ENCODE peak calls at places on chromosome 15, in four cellular contexts. One of them, this sample, is unnamed.

GRCh38 chr15:99253381-99254090 is 2.3 kb downstream of the LRRC28 start:
- DNase-seq in heart left ventricle: no peak
- DNase-seq in thyroid gland: no peak
- DNase-seq in A549: no peak
- DNase-seq in this sample: peak

GRCh38 chr15:26983822-26984221 is 12.8 kb downstream of the GABRG3 start:
- DNase-seq in A549: no peak
- DNase-seq in heart left ventricle: no peak
- DNase-seq in thyroid gland: no peak
- DNase-seq in this sample: no peak

GRCh38 chr15:45457215-45457614 is 65.3 kb downstream of the SLC30A4 start:
- DNase-seq in thyroid gland: no peak
- DNase-seq in heart left ventricle: no peak
- DNase-seq in A549: no peak
- DNase-seq in this sample: no peak

GRCh38 chr15:46918462-46919125 is 798.7 kb upstream of the SEMA6D start:
- DNase-seq in A549: no peak
- DNase-seq in thyroid gland: no peak
- DNase-seq in heart left ventricle: no peak
- DNase-seq in this sample: no peak

GRCh38 chr15:63073497-63074172 is 31.1 kb downstream of the TPM1 start:
- DNase-seq in A549: no peak
- DNase-seq in heart left ventricle: no peak
- DNase-seq in thyroid gland: no peak
- DNase-seq in this sample: no peak

GRCh38 chr15:74196175-74196574 is 6.4 kb downstream of the STRA6 start:
- DNase-seq in heart left ventricle: peak
- DNase-seq in thyroid gland: peak
- DNase-seq in A549: peak
- DNase-seq in this sample: peak

GRCh38 chr15:94600496-94600895 is 369.1 kb downstream of the MCTP2 start:
- DNase-seq in A549: no peak
- DNase-seq in thyroid gland: no peak
- DNase-seq in heart left ventricle: no peak
- DNase-seq in this sample: no peak

GRCh38 chr15:48582472-48583235 is 62.9 kb downstream of the FBN1 start:
- DNase-seq in heart left ventricle: no peak
- DNase-seq in thyroid gland: no peak
- DNase-seq in A549: no peak
- DNase-seq in this sample: peak

GRCh38 chr15:58506787-58507671 is 75.2 kb downstream of the LIPC start:
- DNase-seq in heart left ventricle: no peak
- DNase-seq in thyroid gland: no peak
- DNase-seq in A549: no peak
- DNase-seq in this sample: peak

GRCh38 chr15:65318870-65319356 is 14.4 kb downstream of the RNU5B-1 start:
- DNase-seq in thyroid gland: peak
- DNase-seq in heart left ventricle: peak
- DNase-seq in A549: peak
- DNase-seq in this sample: peak

GRCh38 chr15:77004189-77004588 is 9.3 kb downstream of the PSTPIP1 start:
- DNase-seq in heart left ventricle: peak
- DNase-seq in thyroid gland: no peak
- DNase-seq in A549: no peak
- DNase-seq in this sample: no peak

GRCh38 chr15:48481802-48482201 is 150.6 kb downstream of the DUT start:
- DNase-seq in A549: no peak
- DNase-seq in heart left ventricle: no peak
- DNase-seq in thyroid gland: no peak
- DNase-seq in this sample: no peak

GRCh38 chr15:29451201-29451781 is 181.7 kb upstream of the NSMCE3 start:
- DNase-seq in thyroid gland: peak
- DNase-seq in heart left ventricle: no peak
- DNase-seq in A549: peak
- DNase-seq in this sample: no peak

GRCh38 chr15:72112805-72113204 is 5.1 kb downstream of the MYO9A start:
- DNase-seq in A549: no peak
- DNase-seq in heart left ventricle: no peak
- DNase-seq in thyroid gland: no peak
- DNase-seq in this sample: no peak

DNA sequence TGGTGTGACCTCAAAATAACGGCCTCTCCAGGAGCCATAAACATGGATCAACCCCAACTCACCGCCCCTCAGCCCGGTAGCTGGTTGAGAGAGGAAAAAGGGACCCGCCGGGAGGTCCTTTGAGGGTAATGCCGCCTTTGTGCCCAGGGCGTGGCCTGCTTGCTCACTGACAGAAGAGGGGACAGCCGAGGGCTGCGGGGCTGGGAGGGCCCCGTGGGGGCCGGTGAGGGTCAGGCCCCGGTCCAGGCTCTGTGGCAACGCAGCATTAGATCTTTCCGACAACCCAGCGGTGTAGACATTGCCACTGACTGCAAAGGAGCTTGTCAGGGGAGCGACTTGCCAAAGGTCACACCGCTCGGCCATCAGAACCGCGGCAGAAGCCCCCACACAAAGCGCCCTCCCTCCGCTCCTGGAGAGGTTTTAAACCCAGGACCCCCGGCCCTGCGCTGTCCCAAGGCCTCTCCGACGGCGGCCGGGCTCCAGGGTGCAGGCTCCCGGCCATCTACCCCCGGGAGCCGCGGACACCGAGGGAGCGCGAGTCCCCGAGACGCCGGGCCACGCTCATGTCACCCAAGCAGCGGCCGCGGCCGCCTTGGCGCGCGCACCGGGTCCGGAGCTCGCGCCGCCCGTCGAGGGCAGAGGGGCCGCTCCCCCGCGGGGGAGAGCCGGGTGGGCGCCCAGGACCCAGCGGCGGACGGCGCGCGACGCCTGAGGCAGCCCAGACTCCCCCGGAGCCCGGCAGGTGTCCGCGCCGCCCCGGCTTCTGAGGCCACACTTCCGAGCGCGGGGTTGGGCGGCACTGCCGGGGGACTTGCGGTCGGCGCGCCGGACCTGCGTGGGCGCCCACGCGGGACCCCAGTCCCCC is 975 bp downstream of the PCSK6 start:
- DNase-seq in heart left ventricle: no peak
- DNase-seq in thyroid gland: no peak
- DNase-seq in A549: no peak
- DNase-seq in this sample: no peak
- H3K4me3 ChIP-seq in heart left ventricle: peak
- H3K4me3 ChIP-seq in thyroid gland: no peak
- H3K4me3 ChIP-seq in A549: peak
- H3K4me3 ChIP-seq in this sample: no peak

GRCh38 chr15:43187544-43188155 is 2.4 kb downstream of the CCNDBP1 start:
- DNase-seq in thyroid gland: no peak
- DNase-seq in heart left ventricle: no peak
- DNase-seq in A549: peak
- DNase-seq in this sample: peak

GRCh38 chr15:43183270-43183669 is 1.9 kb upstream of the CCNDBP1 start:
- DNase-seq in thyroid gland: no peak
- DNase-seq in A549: no peak
- DNase-seq in heart left ventricle: no peak
- DNase-seq in this sample: no peak

GRCh38 chr15:43186003-43186353 is 775 bp downstream of the CCNDBP1 start:
- DNase-seq in heart left ventricle: no peak
- DNase-seq in thyroid gland: peak
- DNase-seq in A549: peak
- DNase-seq in this sample: no peak

GRCh38 chr15:43184407-43185160 is 619 bp upstream of the CCNDBP1 start:
- DNase-seq in heart left ventricle: no peak
- DNase-seq in thyroid gland: no peak
- DNase-seq in A549: no peak
- DNase-seq in this sample: no peak

DNA sequence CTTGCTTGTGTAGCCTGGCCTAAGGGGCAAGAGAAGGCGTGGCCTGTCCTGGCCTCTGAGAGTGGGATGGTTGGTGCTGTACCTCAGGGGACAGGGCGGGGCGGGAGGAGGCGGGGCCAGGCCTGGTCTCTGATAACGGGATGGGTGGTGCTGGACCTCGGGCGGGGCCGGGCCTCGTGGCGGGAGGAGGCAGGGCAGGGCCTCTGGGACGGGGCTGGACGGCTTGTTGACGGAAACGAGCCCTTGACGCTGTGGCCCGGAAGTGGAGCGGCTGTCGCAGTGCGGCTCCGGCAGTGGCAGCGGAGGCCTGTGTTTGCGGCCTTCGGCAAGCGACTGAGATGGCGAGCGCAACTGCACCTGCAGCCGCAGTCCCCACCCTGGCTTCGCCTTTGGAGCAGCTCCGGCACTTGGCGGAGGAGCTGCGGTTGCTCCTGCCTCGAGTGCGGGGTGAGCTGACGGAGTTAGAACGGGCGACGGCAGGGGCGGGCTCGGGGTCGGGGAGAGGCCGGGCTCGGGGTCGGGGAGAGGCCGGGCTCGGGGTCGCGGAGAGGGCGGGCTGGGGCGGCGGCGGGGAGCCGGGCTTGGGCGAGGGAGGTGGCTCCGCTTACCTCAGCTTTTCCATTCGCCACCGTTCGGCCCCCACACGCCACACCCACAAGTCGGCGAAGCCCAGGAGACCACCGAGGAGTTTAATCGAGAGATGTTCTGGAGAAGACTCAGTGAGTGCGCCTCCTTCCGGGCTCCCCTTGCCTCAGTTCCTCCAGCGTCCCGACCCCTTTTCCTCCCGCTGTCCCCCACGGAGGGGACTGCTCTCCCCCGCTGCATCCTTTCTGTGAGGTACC is at the start of gene CCNDBP1:
- DNase-seq in heart left ventricle: peak
- DNase-seq in A549: peak
- DNase-seq in thyroid gland: peak
- DNase-seq in this sample: peak
- TF ChIP-seq CTCF in heart left ventricle: peak
- TF ChIP-seq CTCF in A549: peak
- TF ChIP-seq CTCF in thyroid gland: no peak
- TF ChIP-seq CTCF in this sample: peak

GRCh38 chr15:100941536-100941935 is 22.4 kb downstream of the LRRK1 start:
- DNase-seq in A549: no peak
- DNase-seq in thyroid gland: no peak
- DNase-seq in heart left ventricle: no peak
- DNase-seq in this sample: no peak

GRCh38 chr15:100939786-100940185 is 20.6 kb downstream of the LRRK1 start:
- DNase-seq in heart left ventricle: no peak
- DNase-seq in A549: no peak
- DNase-seq in thyroid gland: no peak
- DNase-seq in this sample: no peak

GRCh38 chr15:100943074-100943473 is 23.9 kb downstream of the LRRK1 start:
- DNase-seq in heart left ventricle: no peak
- DNase-seq in thyroid gland: no peak
- DNase-seq in A549: no peak
- DNase-seq in this sample: peak

GRCh38 chr15:100942656-100943055 is 23.5 kb downstream of the LRRK1 start:
- DNase-seq in heart left ventricle: no peak
- DNase-seq in A549: no peak
- DNase-seq in thyroid gland: no peak
- DNase-seq in this sample: no peak

GRCh38 chr15:100940785-100941379 is 21.7 kb downstream of the LRRK1 start:
- DNase-seq in A549: no peak
- DNase-seq in thyroid gland: no peak
- DNase-seq in heart left ventricle: no peak
- DNase-seq in this sample: no peak
- H3K4me3 ChIP-seq in A549: no peak
- H3K4me3 ChIP-seq in thyroid gland: no peak
- H3K4me3 ChIP-seq in heart left ventricle: no peak
- H3K4me3 ChIP-seq in this sample: no peak

GRCh38 chr15:25054943-25055342 is 100.2 kb downstream of the SNRPN start:
- DNase-seq in A549: no peak
- DNase-seq in heart left ventricle: no peak
- DNase-seq in thyroid gland: peak
- DNase-seq in this sample: no peak

GRCh38 chr15:25058080-25058785 is 103.4 kb downstream of the SNRPN start:
- DNase-seq in thyroid gland: peak
- DNase-seq in heart left ventricle: no peak
- DNase-seq in A549: no peak
- DNase-seq in this sample: no peak

GRCh38 chr15:25057574-25057973 is 102.8 kb downstream of the SNRPN start:
- DNase-seq in A549: no peak
- DNase-seq in thyroid gland: peak
- DNase-seq in heart left ventricle: no peak
- DNase-seq in this sample: no peak

GRCh38 chr15:25055356-25056068 is 100.7 kb downstream of the SNRPN start:
- DNase-seq in A549: no peak
- DNase-seq in thyroid gland: peak
- DNase-seq in heart left ventricle: no peak
- DNase-seq in this sample: no peak

GRCh38 chr15:25056484-25057429 is 102.0 kb downstream of the SNRPN start:
- DNase-seq in A549: no peak
- DNase-seq in heart left ventricle: no peak
- DNase-seq in thyroid gland: peak
- DNase-seq in this sample: no peak
- TF ChIP-seq CTCF in A549: no peak
- TF ChIP-seq CTCF in heart left ventricle: no peak
- TF ChIP-seq CTCF in thyroid gland: no peak
- TF ChIP-seq CTCF in this sample: no peak

DNA sequence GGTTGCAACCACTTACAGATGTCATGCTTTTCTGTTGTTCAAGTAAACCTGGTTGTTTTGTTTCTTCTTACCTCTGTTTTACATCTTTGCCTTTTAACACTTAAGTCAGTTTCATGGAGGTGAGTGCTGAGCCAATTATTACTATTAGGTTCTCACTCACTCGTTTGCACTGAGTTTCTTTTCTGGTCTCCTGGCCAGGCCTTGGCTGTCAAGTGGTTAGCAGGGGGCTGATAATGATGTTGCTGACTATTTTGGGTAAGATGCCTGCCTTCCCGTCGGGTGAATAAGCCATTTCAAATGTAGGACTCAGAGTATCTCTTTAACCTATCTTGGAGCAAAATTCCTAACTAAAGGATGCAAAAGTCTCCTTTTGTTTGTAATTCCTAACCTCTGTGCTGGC is 78.5 kb downstream of the KLHL25 start:
- DNase-seq in heart left ventricle: peak
- DNase-seq in thyroid gland: no peak
- DNase-seq in A549: no peak
- DNase-seq in this sample: no peak
- H3K4me3 ChIP-seq in heart left ventricle: no peak
- H3K4me3 ChIP-seq in thyroid gland: no peak
- H3K4me3 ChIP-seq in A549: no peak
- H3K4me3 ChIP-seq in this sample: no peak